ENCODE peak calls at places on chromosomes 7 and 10, in six cellular contexts. H is substantia nigra, A is SK-N-SH, X is left ventricle myocardium inferior, Z is heart right ventricle, G is heart left ventricle. T is an unnamed sample.

GRCh38 chr7:61111-61510 is 131.3 kb upstream of the FAM20C start:
- DNase-seq in Z (no peak), X (no peak), H (no peak), G (peak), A (no peak), T (no peak)

GRCh38 chr7:8210845-8211724 is 50.9 kb downstream of the ICA1 start:
- DNase-seq in H (no peak), A (no peak), G (no peak), Z (no peak), X (no peak), T (no peak)

GRCh38 chr7:145036592-145037386 is 200.9 kb upstream of the TPK1 start:
- DNase-seq in H (no peak), G (no peak), Z (peak), A (peak), X (no peak), T (peak)

GRCh38 chr10:130425169-130425568 is 289.0 kb downstream of the GLRX3 start:
- DNase-seq in H (no peak), A (no peak), X (no peak), G (no peak), Z (no peak), T (no peak)

GRCh38 chr10:117454502-117454901 is 79.3 kb upstream of the PDZD8 start:
- DNase-seq in H (no peak), G (no peak), Z (no peak), A (no peak), X (no peak), T (no peak)

GRCh38 chr10:69061305-69062161 is 26.4 kb upstream of the SRGN start:
- DNase-seq in H (peak), A (peak), X (peak), Z (peak), G (peak), T (no peak)

GRCh38 chr10:52578871-52579405 is 193.6 kb downstream of the MBL2 start:
- DNase-seq in H (no peak), A (no peak), G (no peak), Z (no peak), X (no peak), T (no peak)

GRCh38 chr7:29884399-29885272 is 78.3 kb downstream of the WIPF3 start:
- DNase-seq in Z (no peak), X (no peak), H (no peak), A (peak), G (no peak), T (peak)

GRCh38 chr10:35379226-35380137 is 43.2 kb downstream of the CCNY start:
- DNase-seq in G (peak), Z (peak), A (no peak), X (peak), H (no peak), T (no peak)
- H3K27ac ChIP-seq in G (peak), Z (peak), A (no peak), X (peak), H (peak), T (peak)

GRCh38 chr7:47651355-47652317 is 69.7 kb upstream of the TNS3 start:
- DNase-seq in H (no peak), X (no peak), Z (no peak), A (no peak), G (no peak), T (no peak)

GRCh38 chr7:47643716-47644400 is 61.9 kb upstream of the TNS3 start:
- DNase-seq in H (no peak), G (no peak), Z (no peak), A (no peak), X (no peak), T (no peak)

GRCh38 chr7:47648301-47648900 is 66.5 kb upstream of the TNS3 start:
- DNase-seq in A (no peak), G (no peak), H (no peak), X (no peak), Z (no peak), T (no peak)

GRCh38 chr7:47649901-47650300 is 68.0 kb upstream of the TNS3 start:
- DNase-seq in X (no peak), G (no peak), A (no peak), H (no peak), Z (no peak), T (no peak)

DNA sequence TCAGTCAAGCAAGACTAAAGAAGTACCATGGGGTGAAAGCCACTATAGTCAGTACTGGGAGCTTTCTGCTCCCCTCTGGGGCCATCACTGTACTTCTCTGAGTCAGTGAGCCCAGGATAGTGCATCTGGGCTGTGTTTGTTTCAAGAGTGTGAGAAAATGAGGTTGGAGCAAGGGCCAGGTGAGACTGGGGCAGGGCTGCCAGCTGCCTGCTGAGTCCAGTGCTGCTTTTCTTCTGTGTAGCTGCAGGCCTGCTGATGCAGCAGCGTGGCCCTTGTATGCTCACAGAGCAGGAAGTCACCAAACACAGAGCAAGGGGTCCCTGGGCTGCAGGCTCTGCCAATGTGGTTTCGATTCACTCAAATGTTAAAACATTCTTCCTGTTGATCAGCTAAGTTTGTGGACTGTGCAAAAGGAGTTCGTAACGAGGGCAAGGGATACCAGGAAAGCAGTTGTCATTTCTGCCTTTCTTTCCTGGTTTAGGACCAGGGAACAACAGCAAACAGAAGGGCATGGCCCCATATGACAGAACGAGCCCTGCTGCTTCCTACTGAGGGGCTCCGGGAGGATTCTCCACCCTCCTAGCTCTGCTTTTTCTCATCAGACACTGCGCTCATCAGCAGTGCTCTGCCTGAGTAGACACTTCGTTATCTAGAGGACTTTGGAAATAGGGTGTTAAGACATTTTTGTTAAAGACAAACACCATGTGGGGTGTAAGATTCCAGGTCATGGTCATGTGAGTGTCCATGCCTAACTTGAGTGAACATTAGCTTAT is 65.5 kb upstream of the TNS3 start:
- DNase-seq in G (no peak), A (no peak), H (no peak), Z (no peak), X (no peak), T (no peak)
- H3K27ac ChIP-seq in G (no peak), A (peak), H (peak), Z (peak), X (peak), T (no peak)

GRCh38 chr10:18500576-18500975 is 150.8 kb downstream of the NSUN6 start:
- DNase-seq in Z (no peak), G (no peak), H (no peak), X (no peak), A (no peak), T (no peak)

GRCh38 chr10:18497955-18498354 is 153.4 kb downstream of the NSUN6 start:
- DNase-seq in H (no peak), A (no peak), X (no peak), Z (no peak), G (no peak), T (no peak)

GRCh38 chr10:18501610-18502009 is 149.8 kb downstream of the NSUN6 start:
- DNase-seq in G (no peak), Z (no peak), H (no peak), X (no peak), A (no peak), T (no peak)

GRCh38 chr10:18504161-18504560 is 147.2 kb downstream of the NSUN6 start:
- DNase-seq in G (no peak), Z (no peak), A (no peak), X (no peak), H (no peak), T (no peak)

GRCh38 chr10:18501198-18501597 is 150.2 kb downstream of the NSUN6 start:
- DNase-seq in G (no peak), Z (no peak), X (no peak), H (no peak), A (no peak), T (no peak)
- H3K27ac ChIP-seq in G (no peak), Z (no peak), X (no peak), H (no peak), A (peak), T (no peak)

GRCh38 chr10:10897400-10897799 is 120.3 kb upstream of the CELF2 start:
- DNase-seq in H (no peak), A (no peak), X (no peak), Z (no peak), G (no peak), T (no peak)
- H3K27ac ChIP-seq in H (no peak), A (no peak), X (no peak), Z (no peak), G (no peak), T (no peak)

DNA sequence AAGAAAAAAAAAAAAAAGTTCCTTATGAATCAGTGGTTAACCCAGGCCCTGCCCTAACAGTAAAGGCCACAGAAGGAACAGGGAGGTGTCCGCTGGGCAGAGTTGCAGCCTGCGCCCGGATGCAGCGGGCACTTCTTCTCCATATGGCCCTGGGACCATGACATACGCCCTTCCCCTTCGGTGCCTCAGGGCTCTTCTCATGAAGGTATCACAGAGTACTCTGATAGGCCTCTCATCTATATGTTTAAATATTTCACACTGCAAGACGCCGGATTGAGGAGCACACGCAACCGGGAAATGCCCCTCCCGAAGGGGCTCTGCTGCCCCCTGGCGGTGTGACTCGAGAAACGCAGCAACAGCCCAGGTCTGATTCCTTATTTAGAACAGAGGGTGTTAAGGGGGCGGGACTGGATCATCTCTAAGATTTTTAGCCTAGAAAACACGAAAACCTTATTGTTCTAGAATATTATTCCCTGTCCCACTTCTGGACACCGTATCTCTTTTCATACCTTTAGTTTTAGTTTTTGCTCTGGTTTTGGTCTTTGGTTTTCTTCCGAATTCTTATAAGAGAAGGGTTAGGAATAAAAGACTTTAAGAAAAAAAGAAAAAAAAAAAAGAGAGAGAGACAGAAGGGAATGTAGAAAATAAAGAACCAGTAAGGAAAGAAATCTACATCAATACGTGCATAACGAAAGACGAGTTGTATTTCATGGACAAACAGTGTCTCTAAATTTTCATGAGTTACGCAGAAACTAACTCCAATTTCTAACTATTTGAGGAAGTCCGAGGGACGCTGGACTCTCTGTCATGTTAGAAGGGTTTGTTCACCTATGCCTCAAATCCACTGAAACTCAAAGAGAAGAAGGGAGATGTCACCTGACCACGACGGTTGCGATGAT is 12.0 kb downstream of the DAGLB start:
- DNase-seq in A (peak), G (peak), Z (peak), X (peak), H (peak), T (peak)
- H3K27ac ChIP-seq in A (peak), G (peak), Z (peak), X (peak), H (peak), T (no peak)

GRCh38 chr10:10796061-10796773 is 221.5 kb upstream of the CELF2 start:
- DNase-seq in G (no peak), Z (peak), A (no peak), H (no peak), X (no peak), T (no peak)
- H3K27ac ChIP-seq in G (peak), Z (peak), A (no peak), H (no peak), X (peak), T (no peak)

GRCh38 chr10:79088176-79088575 is 19.4 kb downstream of the ZMIZ1 start:
- DNase-seq in G (no peak), X (no peak), H (peak), Z (no peak), A (no peak), T (peak)
- H3K27ac ChIP-seq in G (peak), X (peak), H (peak), Z (peak), A (no peak), T (peak)

GRCh38 chr7:5390918-5391317 is 32.7 kb downstream of the TNRC18 start:
- DNase-seq in X (no peak), H (no peak), A (no peak), Z (no peak), G (no peak), T (no peak)
- H3K27ac ChIP-seq in X (no peak), H (no peak), A (no peak), Z (no peak), G (no peak), T (no peak)

GRCh38 chr7:133429371-133429770 is 176.5 kb downstream of the EXOC4 start:
- DNase-seq in A (no peak), H (no peak), X (no peak), G (no peak), Z (no peak), T (no peak)
- H3K27ac ChIP-seq in A (no peak), H (no peak), X (no peak), G (no peak), Z (no peak), T (no peak)

T was measured in pancreas.